ENCODE peak calls at places on chromosomes 12 and 14, in six cellular contexts. H is fibroblast of lung; U is ovary; M is IMR-90; K is neural crest cell; F is activated CD8-positive, alpha-beta T cell treated with anti-CD3 and anti-CD28 coated beads for 36 hours. Y is an unnamed sample.

GRCh38 chr12:112828534-112828933 is 37.0 kb downstream of the RPH3A start:
- DNase-seq in F (no peak), K (no peak), U (no peak), H (no peak), M (no peak), Y (no peak)

GRCh38 chr14:85528882-85529585 is 910 bp upstream of the FLRT2 start:
- DNase-seq in M (peak), H (peak), U (peak), F (no peak), K (peak), Y (no peak)

GRCh38 chr12:3004655-3005565 is 45.7 kb downstream of the TEAD4 start:
- DNase-seq in U (no peak), M (no peak), K (no peak), F (no peak), H (no peak), Y (no peak)

GRCh38 chr14:52917732-52918131 is 33.1 kb downstream of the FERMT2 start:
- DNase-seq in H (peak), F (no peak), M (no peak), U (no peak), K (no peak), Y (no peak)

GRCh38 chr12:113142173-113142885 is 6.8 kb upstream of the RASAL1 start:
- DNase-seq in F (peak), K (no peak), U (no peak), H (no peak), M (no peak), Y (no peak)

GRCh38 chr12:57734586-57734985 is 4.0 kb downstream of the AGAP2 start:
- DNase-seq in K (no peak), H (no peak), F (no peak), U (no peak), M (no peak), Y (no peak)

GRCh38 chr12:24955389-24955788 is 6.5 kb upstream of the BCAT1 start:
- DNase-seq in K (no peak), H (no peak), M (no peak), F (peak), U (no peak), Y (no peak)

GRCh38 chr12:45644521-45644920 is 85.0 kb upstream of the ARID2 start:
- DNase-seq in F (no peak), H (peak), U (no peak), K (no peak), M (peak), Y (peak)

GRCh38 chr14:35879141-35879648 is 53.1 kb downstream of the BRMS1L start:
- DNase-seq in M (peak), H (peak), U (no peak), F (no peak), K (no peak), Y (no peak)

GRCh38 chr12:89085421-89085820 is 266.9 kb downstream of the DUSP6 start:
- DNase-seq in U (no peak), K (no peak), M (no peak), F (no peak), H (no peak), Y (no peak)

GRCh38 chr12:6471992-6472366 is 1.5 kb upstream of the VAMP1 start:
- DNase-seq in M (no peak), U (no peak), H (no peak), K (no peak), F (no peak), Y (no peak)

GRCh38 chr14:35750202-35750904 is 58.7 kb downstream of the RALGAPA1 start:
- DNase-seq in K (no peak), F (no peak), U (no peak), H (no peak), M (no peak), Y (no peak)

GRCh38 chr12:109796057-109796456 is 37.1 kb downstream of the TRPV4 start:
- DNase-seq in M (no peak), U (no peak), F (no peak), H (no peak), K (no peak), Y (no peak)

GRCh38 chr12:76908303-76909017 is 29.6 kb upstream of the CSRP2 start:
- DNase-seq in K (no peak), F (no peak), H (no peak), U (no peak), M (no peak), Y (no peak)

GRCh38 chr12:103801709-103802585 is 39.1 kb downstream of the NT5DC3 start:
- DNase-seq in M (peak), K (no peak), F (no peak), H (peak), U (no peak), Y (no peak)

GRCh38 chr12:68375701-68376469 is 43.7 kb upstream of the MDM1 start:
- DNase-seq in U (no peak), F (no peak), H (no peak), M (peak), K (no peak), Y (no peak)

GRCh38 chr12:113396828-113397496 is 6.7 kb downstream of the SDS start:
- DNase-seq in M (no peak), U (no peak), H (no peak), F (no peak), K (no peak), Y (no peak)

GRCh38 chr14:51592836-51593235 is 58.9 kb upstream of the FRMD6 start:
- DNase-seq in H (no peak), U (no peak), K (no peak), F (no peak), M (no peak), Y (no peak)

GRCh38 chr12:12562016-12562483 is 613 bp downstream of the DUSP16 start:
- DNase-seq in K (peak), M (peak), U (peak), H (peak), F (peak), Y (peak)

GRCh38 chr12:72692338-72692737 is 420.2 kb downstream of the TRHDE start:
- DNase-seq in H (no peak), K (no peak), F (no peak), M (no peak), U (no peak), Y (no peak)

GRCh38 chr12:101619868-101620761 is 25.3 kb downstream of the MYBPC1 start:
- DNase-seq in K (no peak), F (no peak), H (no peak), U (no peak), M (no peak), Y (no peak)

GRCh38 chr12:12800406-12801180 is 12.6 kb upstream of the DDX47 start:
- DNase-seq in U (no peak), F (no peak), H (no peak), M (peak), K (no peak), Y (no peak)

GRCh38 chr12:70648191-70648590 is 11.0 kb upstream of the PTPRB start:
- DNase-seq in F (no peak), M (peak), H (no peak), U (no peak), K (no peak), Y (no peak)

GRCh38 chr14:56334458-56334857 is 216.2 kb downstream of the PELI2 start:
- DNase-seq in H (peak), U (no peak), K (no peak), M (peak), F (no peak), Y (no peak)

GRCh38 chr12:39375206-39375808 is 67.6 kb downstream of the KIF21A start:
- DNase-seq in K (no peak), M (no peak), F (peak), H (no peak), U (no peak), Y (no peak)

GRCh38 chr14:91892918-91893527 is 25.7 kb upstream of the TC2N start:
- DNase-seq in H (no peak), F (peak), U (no peak), K (peak), M (no peak), Y (peak)

GRCh38 chr14:24428628-24429394 is 657 bp downstream of the CBLN3 start:
- DNase-seq in H (no peak), K (no peak), F (no peak), U (peak), M (no peak), Y (no peak)

GRCh38 chr12:28012333-28012918 is 39.9 kb upstream of the PTHLH start:
- DNase-seq in H (no peak), M (no peak), U (no peak), F (no peak), K (no peak), Y (no peak)

GRCh38 chr12:124904306-124905098 is 9.9 kb downstream of the UBC start:
- DNase-seq in F (no peak), H (peak), U (peak), M (peak), K (peak), Y (no peak)

GRCh38 chr12:29168000-29168399 is 18.9 kb downstream of the FAR2 start:
- DNase-seq in U (no peak), F (no peak), K (no peak), M (no peak), H (peak), Y (no peak)

GRCh38 chr14:86541969-86542368 is 1012.0 kb downstream of the FLRT2 start:
- DNase-seq in F (no peak), K (no peak), U (no peak), H (no peak), M (no peak), Y (no peak)

GRCh38 chr12:73181244-73181643 is 909.1 kb downstream of the TRHDE start:
- DNase-seq in U (no peak), F (no peak), H (no peak), M (no peak), K (no peak), Y (no peak)

GRCh38 chr14:69312608-69313007 is 52.6 kb downstream of the GALNT16 start:
- DNase-seq in F (no peak), K (no peak), U (no peak), H (no peak), M (no peak), Y (no peak)

GRCh38 chr14:52067873-52068740 is 752 bp downstream of the NID2 start:
- DNase-seq in H (peak), U (peak), K (peak), F (peak), M (peak), Y (peak)

GRCh38 chr12:122853582-122854245 is 18.5 kb downstream of the HIP1R start:
- DNase-seq in H (no peak), K (no peak), F (no peak), U (no peak), M (no peak), Y (no peak)

GRCh38 chr12:112590281-112590680 is 171.5 kb downstream of the PTPN11 start:
- DNase-seq in M (no peak), F (no peak), H (no peak), U (no peak), K (no peak), Y (no peak)

GRCh38 chr14:93332032-93332852 is 594 bp downstream of the BTBD7 start:
- DNase-seq in M (peak), U (no peak), H (peak), F (peak), K (peak), Y (peak)

GRCh38 chr14:100747021-100747586 is 20.4 kb downstream of the DLK1 start:
- DNase-seq in H (peak), F (no peak), K (no peak), U (no peak), M (peak), Y (no peak)

GRCh38 chr12:50918584-50919316 is 33.6 kb upstream of the HIGD1C start:
- DNase-seq in K (no peak), U (no peak), H (no peak), M (peak), F (no peak), Y (no peak)

GRCh38 chr14:51093371-51094281 is 1.3 kb downstream of the TRIM9 start:
- DNase-seq in K (peak), H (peak), M (no peak), F (peak), U (peak), Y (peak)

GRCh38 chr12:119780786-119781434 is 96.2 kb downstream of the CIT start:
- DNase-seq in F (no peak), U (no peak), M (peak), K (peak), H (peak), Y (no peak)

GRCh38 chr12:119772431-119772830 is 104.5 kb downstream of the PRKAB1 start:
- DNase-seq in K (no peak), H (no peak), F (no peak), U (no peak), M (peak), Y (no peak)

GRCh38 chr12:119770146-119770545 is 102.2 kb downstream of the PRKAB1 start:
- DNase-seq in H (no peak), U (no peak), M (peak), K (no peak), F (no peak), Y (no peak)

GRCh38 chr12:119775246-119775895 is 101.7 kb downstream of the CIT start:
- DNase-seq in F (no peak), H (no peak), M (no peak), U (no peak), K (no peak), Y (no peak)
- TF ChIP-seq CTCF in F (no peak), H (no peak), M (no peak), U (no peak), K (no peak), Y (no peak)

GRCh38 chr12:7716391-7716790 is 5.2 kb downstream of the DPPA3 start:
- DNase-seq in K (no peak), H (no peak), F (no peak), M (no peak), U (no peak), Y (no peak)
- TF ChIP-seq CTCF in K (no peak), H (no peak), F (no peak), M (no peak), U (no peak), Y (no peak)

DNA sequence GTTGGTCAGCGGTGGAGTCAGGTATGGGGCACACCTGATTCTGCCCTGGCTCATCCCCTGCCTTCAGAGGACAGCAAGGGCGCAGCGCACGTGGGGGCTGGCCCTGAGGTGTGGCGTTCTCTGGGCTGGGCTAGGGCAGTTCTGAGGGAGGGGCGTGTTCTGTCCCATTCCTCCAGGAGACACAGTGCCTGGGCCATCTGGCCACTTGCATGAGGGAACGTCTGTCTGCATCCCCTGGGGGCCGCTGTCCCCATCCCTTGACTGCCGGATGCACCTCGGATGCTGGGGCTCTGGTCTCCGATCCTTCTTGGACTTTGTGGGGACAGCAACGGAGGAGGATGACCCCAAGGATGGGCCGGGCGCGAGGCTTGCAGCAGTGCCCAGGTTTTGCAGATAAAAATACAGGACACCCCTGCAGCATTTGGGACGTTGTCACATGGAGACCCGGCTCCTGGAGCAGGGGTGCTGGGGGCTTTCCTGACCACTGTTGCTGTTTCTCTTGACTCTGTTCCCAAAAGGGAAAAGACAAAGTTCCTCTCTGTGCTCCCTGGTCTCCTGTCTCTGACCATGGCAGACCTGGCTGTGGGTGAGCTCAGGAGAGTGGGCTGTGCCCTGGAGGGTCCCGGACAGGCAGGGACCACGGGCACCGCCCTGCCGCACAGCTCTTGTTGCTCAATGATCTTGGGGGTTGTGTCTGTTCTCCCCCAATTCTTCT is 6.9 kb downstream of the MTA1 start:
- DNase-seq in H (no peak), U (no peak), M (no peak), K (no peak), F (no peak), Y (no peak)
- TF ChIP-seq CTCF in H (no peak), U (no peak), M (no peak), K (no peak), F (no peak), Y (no peak)

DNA sequence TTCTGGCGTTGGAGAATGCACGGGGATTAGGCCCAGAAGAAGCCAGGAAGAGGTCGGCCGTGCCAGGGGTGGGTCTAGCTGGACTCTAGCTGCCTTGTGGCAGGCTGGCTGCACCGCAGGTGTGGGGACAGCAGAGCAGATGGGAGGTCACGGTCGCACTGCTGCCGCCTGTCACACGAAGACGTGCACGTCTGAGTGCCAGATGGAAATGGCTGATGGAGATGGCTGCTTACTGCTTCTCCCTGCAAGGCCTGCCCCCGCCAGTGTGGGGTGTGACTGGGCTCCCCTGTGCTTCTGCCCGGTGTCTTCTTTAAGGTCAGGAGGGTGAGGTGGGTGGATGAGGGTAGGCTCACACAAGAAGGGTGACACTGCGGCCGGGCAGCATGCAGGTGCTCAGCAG is 79.0 kb downstream of the MOK start:
- DNase-seq in K (no peak), M (no peak), H (no peak), F (no peak), U (no peak), Y (no peak)
- TF ChIP-seq CTCF in K (no peak), M (no peak), H (no peak), F (no peak), U (no peak), Y (peak)

Y was measured in GM13976.